ENCODE peak calls at places on chromosome 2, in four cellular contexts. Q is astrocyte of the spinal cord, C is lower lobe of right lung, E is esophagus squamous epithelium. Y is an unnamed sample.

GRCh38 chr2:104595576-104595975 is 258.3 kb upstream of the POU3F3 start:
- DNase-seq in Q (no peak), C (no peak), E (no peak), Y (no peak)

GRCh38 chr2:136023416-136023815 is 38.0 kb upstream of the DARS1 start:
- DNase-seq in Q (no peak), C (no peak), E (no peak), Y (no peak)

GRCh38 chr2:236169741-236170654 is 1.8 kb upstream of the GBX2 start:
- DNase-seq in Q (no peak), C (no peak), E (no peak), Y (no peak)

GRCh38 chr2:69624153-69624552 is 19.4 kb downstream of the AAK1 start:
- DNase-seq in Q (no peak), C (no peak), E (no peak), Y (no peak)

GRCh38 chr2:235414422-235414821 is 79.4 kb upstream of the AGAP1 start:
- DNase-seq in Q (no peak), C (no peak), E (no peak), Y (no peak)

GRCh38 chr2:186273953-186274352 is 212.1 kb upstream of the ZC3H15 start:
- DNase-seq in Q (no peak), C (no peak), E (no peak), Y (no peak)

GRCh38 chr2:175293776-175294175 is 112.3 kb upstream of the ATP5MC3 start:
- DNase-seq in Q (no peak), C (no peak), E (no peak), Y (no peak)

GRCh38 chr2:219998714-219999227 is 371.3 kb downstream of the SLC4A3 start:
- DNase-seq in Q (no peak), C (no peak), E (no peak), Y (no peak)

GRCh38 chr2:223108376-223109100 is 56.5 kb downstream of the KCNE4 start:
- DNase-seq in Q (peak; percentile 7), C (no peak), E (no peak), Y (no peak)

GRCh38 chr2:230877737-230878598 is 13.2 kb downstream of the ITM2C start:
- DNase-seq in Q (no peak), C (no peak), E (no peak), Y (no peak)

GRCh38 chr2:32558492-32558891 is 69.4 kb upstream of the TTC27 start:
- DNase-seq in Q (no peak), C (no peak), E (no peak), Y (no peak)

GRCh38 chr2:204479557-204479956 is 65.7 kb upstream of the PARD3B start:
- DNase-seq in Q (no peak), C (no peak), E (no peak), Y (no peak)

GRCh38 chr2:159156834-159157233 is 129.7 kb downstream of the WDSUB1 start:
- DNase-seq in Q (no peak), C (peak; percentile 59), E (no peak), Y (no peak)

GRCh38 chr2:159155315-159155714 is 131.2 kb downstream of the WDSUB1 start:
- DNase-seq in Q (no peak), C (peak; percentile 81), E (no peak), Y (no peak)

GRCh38 chr2:159155791-159156190 is 130.7 kb downstream of the WDSUB1 start:
- DNase-seq in Q (no peak), C (no peak), E (no peak), Y (no peak)

GRCh38 chr2:159153463-159153862 is 133.0 kb downstream of the WDSUB1 start:
- DNase-seq in Q (no peak), C (no peak), E (no peak), Y (no peak)

DNA sequence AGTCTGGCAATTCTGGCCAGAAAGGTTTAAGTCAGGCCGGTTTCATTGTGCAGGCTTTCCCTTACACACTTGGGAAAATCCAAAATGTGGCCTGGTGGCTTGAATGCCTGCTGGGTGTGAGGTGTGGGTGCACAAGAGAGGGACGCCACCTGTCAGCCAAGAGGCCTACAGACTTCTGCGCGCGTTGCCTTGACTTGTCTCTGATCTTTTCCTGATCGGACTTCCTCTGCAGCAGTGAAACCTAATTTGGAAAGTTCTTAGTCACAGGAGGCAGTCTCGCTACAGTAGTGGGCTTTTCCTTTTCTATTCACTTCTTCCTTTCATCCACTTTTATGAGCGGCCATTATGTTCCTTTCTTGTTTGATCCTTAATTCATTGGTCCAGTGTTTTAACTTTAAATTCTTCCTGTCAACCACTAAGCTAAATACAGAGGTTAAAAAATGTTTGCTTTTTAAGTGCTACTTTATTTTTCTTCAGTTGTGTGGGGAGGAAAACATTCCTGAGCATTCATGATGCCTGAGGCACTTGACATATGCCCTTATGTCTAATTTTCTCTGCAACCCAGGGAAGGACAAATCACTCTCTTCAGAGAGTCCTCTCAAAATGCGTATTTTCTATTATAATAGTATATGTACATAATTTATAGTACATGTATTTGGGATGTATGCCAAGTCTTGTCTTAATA is 129.0 kb downstream of the WDSUB1 start:
- DNase-seq in Q (no peak), C (no peak), E (no peak), Y (no peak)
- TF ChIP-seq CTCF in Q (no peak), C (no peak), E (no peak), Y (no peak)

GRCh38 chr2:46913471-46914381 is 1.9 kb downstream of the MCFD2 start:
- DNase-seq in Q (peak; percentile 51), C (no peak), E (no peak), Y (no peak)
- TF ChIP-seq CTCF in Q (peak; percentile 5), C (no peak), E (no peak), Y (no peak)

GRCh38 chr2:181642071-181642470 is 14.8 kb downstream of the CERKL start:
- DNase-seq in Q (no peak), C (no peak), E (no peak), Y (no peak)
- TF ChIP-seq CTCF in Q (no peak), C (no peak), E (no peak), Y (no peak)

DNA sequence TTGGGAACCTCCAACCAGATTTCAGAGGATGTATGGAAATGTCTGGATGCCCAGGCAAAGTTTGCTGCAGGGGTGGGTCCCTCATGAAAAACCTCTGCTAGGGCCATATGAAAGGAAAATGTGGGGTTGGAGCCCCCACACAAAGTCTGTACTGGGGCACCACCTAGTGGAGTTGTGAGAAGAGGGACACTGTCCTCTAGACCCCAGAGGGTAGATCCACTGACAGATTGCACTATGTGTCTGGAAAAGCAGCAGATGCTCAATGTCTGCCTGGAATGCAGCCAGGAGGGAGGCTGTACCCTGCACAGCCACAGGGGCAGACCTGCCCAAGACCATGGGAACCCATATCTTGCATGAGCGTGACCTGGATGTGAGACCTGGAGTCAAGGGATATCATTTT is 573.7 kb upstream of the NXPH2 start:
- DNase-seq in Q (no peak), C (no peak), E (no peak), Y (no peak)
- TF ChIP-seq CTCF in Q (no peak), C (no peak), E (no peak), Y (no peak)

GRCh38 chr2:140696449-140696848 is 1434.4 kb downstream of the LRP1B start:
- DNase-seq in Q (no peak), C (no peak), E (no peak), Y (no peak)
- TF ChIP-seq CTCF in Q (no peak), C (no peak), E (no peak), Y (no peak)

GRCh38 chr2:199940373-199940772 is 14.9 kb downstream of the TYW5 start:
- DNase-seq in Q (peak; percentile 40), C (no peak), E (no peak), Y (no peak)
- TF ChIP-seq CTCF in Q (peak; percentile 25), C (no peak), E (no peak), Y (peak; percentile 9)

GRCh38 chr2:74416721-74417120 is 4.7 kb downstream of the C2orf81 start:
- DNase-seq in Q (no peak), C (no peak), E (no peak), Y (no peak)
- TF ChIP-seq CTCF in Q (no peak), C (no peak), E (no peak), Y (no peak)

GRCh38 chr2:84882415-84882738 is 1.5 kb upstream of the TRABD2A start:
- DNase-seq in Q (no peak), C (no peak), E (no peak), Y (no peak)
- TF ChIP-seq CTCF in Q (no peak), C (no peak), E (peak; percentile 1), Y (no peak)

GRCh38 chr2:151947524-151948165 is 119.4 kb upstream of the ARL5A start:
- DNase-seq in Q (peak; percentile 5), C (peak; percentile 51), E (no peak), Y (no peak)
- TF ChIP-seq CTCF in Q (no peak), C (no peak), E (no peak), Y (no peak)